ENCODE peak calls at places on chromosomes 11 and 22, in four cellular contexts. One of them, this sample, is unnamed.

GRCh38 chr11:120805960-120806555 is 217.8 kb upstream of the TBCEL start:
- DNase-seq in K562: no peak
- DNase-seq in GM12878: no peak
- DNase-seq in HepG2: no peak
- DNase-seq in this sample: no peak

GRCh38 chr11:94928146-94928995 is 45.0 kb downstream of the CWC15 start:
- DNase-seq in GM12878: no peak
- DNase-seq in K562: no peak
- DNase-seq in HepG2: no peak
- DNase-seq in this sample: no peak

GRCh38 chr11:10866893-10867331 is 9.1 kb upstream of the ZBED5 start:
- DNase-seq in GM12878: no peak
- DNase-seq in K562: peak
- DNase-seq in HepG2: no peak
- DNase-seq in this sample: no peak

GRCh38 chr11:95138448-95138847 is 48.8 kb downstream of the ENDOD1 start:
- DNase-seq in K562: peak
- DNase-seq in GM12878: no peak
- DNase-seq in HepG2: no peak
- DNase-seq in this sample: no peak

GRCh38 chr11:126419801-126420729 is 64.6 kb downstream of the ST3GAL4 start:
- DNase-seq in GM12878: peak
- DNase-seq in K562: peak
- DNase-seq in HepG2: no peak
- DNase-seq in this sample: no peak

GRCh38 chr22:37273126-37273845 is 9.0 kb upstream of the CYTH4 start:
- DNase-seq in K562: peak
- DNase-seq in HepG2: no peak
- DNase-seq in GM12878: no peak
- DNase-seq in this sample: no peak

GRCh38 chr11:119873761-119874421 is 144.9 kb upstream of the NECTIN1 start:
- DNase-seq in GM12878: no peak
- DNase-seq in K562: no peak
- DNase-seq in HepG2: no peak
- DNase-seq in this sample: no peak

GRCh38 chr22:17780116-17780740 is 6.0 kb upstream of the BID start:
- DNase-seq in GM12878: no peak
- DNase-seq in HepG2: no peak
- DNase-seq in K562: no peak
- DNase-seq in this sample: no peak

GRCh38 chr11:30346068-30346688 is 23.3 kb downstream of the ARL14EP start:
- DNase-seq in GM12878: no peak
- DNase-seq in HepG2: peak
- DNase-seq in K562: peak
- DNase-seq in this sample: peak

GRCh38 chr11:2586793-2587131 is 113.0 kb downstream of the KCNQ1OT1 start:
- DNase-seq in K562: no peak
- DNase-seq in GM12878: no peak
- DNase-seq in HepG2: no peak
- DNase-seq in this sample: no peak

GRCh38 chr11:80900265-80900664 is 1459.4 kb upstream of the TENM4 start:
- DNase-seq in K562: no peak
- DNase-seq in GM12878: no peak
- DNase-seq in HepG2: no peak
- DNase-seq in this sample: no peak

GRCh38 chr11:61616443-61616842 is 35.6 kb upstream of the SYT7 start:
- DNase-seq in HepG2: no peak
- DNase-seq in GM12878: no peak
- DNase-seq in K562: no peak
- DNase-seq in this sample: no peak

GRCh38 chr11:86818466-86819282 is 18.3 kb downstream of the PRSS23 start:
- DNase-seq in K562: peak
- DNase-seq in GM12878: peak
- DNase-seq in HepG2: peak
- DNase-seq in this sample: peak

GRCh38 chr11:75557649-75558494 is 4.2 kb upstream of the SERPINH1 start:
- DNase-seq in GM12878: no peak
- DNase-seq in K562: peak
- DNase-seq in HepG2: no peak
- DNase-seq in this sample: no peak

GRCh38 chr11:57162179-57162898 is 19.4 kb upstream of the LRRC55 start:
- DNase-seq in GM12878: no peak
- DNase-seq in K562: no peak
- DNase-seq in HepG2: no peak
- DNase-seq in this sample: no peak

GRCh38 chr22:31550871-31551370 is 54.6 kb downstream of the SFI1 start:
- DNase-seq in K562: no peak
- DNase-seq in HepG2: no peak
- DNase-seq in GM12878: no peak
- DNase-seq in this sample: no peak

GRCh38 chr11:23991140-23991539 is 505.7 kb upstream of the LUZP2 start:
- DNase-seq in HepG2: no peak
- DNase-seq in GM12878: no peak
- DNase-seq in K562: no peak
- DNase-seq in this sample: no peak

GRCh38 chr11:14234446-14234845 is 124.5 kb downstream of the RRAS2 start:
- DNase-seq in K562: no peak
- DNase-seq in GM12878: no peak
- DNase-seq in HepG2: no peak
- DNase-seq in this sample: no peak

GRCh38 chr22:27827586-27828213 is 26.1 kb upstream of the MN1 start:
- DNase-seq in GM12878: no peak
- DNase-seq in K562: no peak
- DNase-seq in HepG2: no peak
- DNase-seq in this sample: no peak

GRCh38 chr11:87391501-87391900 is 353.8 kb downstream of the TMEM135 start:
- DNase-seq in HepG2: no peak
- DNase-seq in GM12878: no peak
- DNase-seq in K562: no peak
- DNase-seq in this sample: no peak

GRCh38 chr11:86081465-86081864 is 12.6 kb upstream of the PICALM start:
- DNase-seq in GM12878: no peak
- DNase-seq in HepG2: no peak
- DNase-seq in K562: no peak
- DNase-seq in this sample: no peak

GRCh38 chr11:37973926-37974325 is 1375.9 kb upstream of the RAG2 start:
- DNase-seq in HepG2: no peak
- DNase-seq in K562: no peak
- DNase-seq in GM12878: no peak
- DNase-seq in this sample: no peak

GRCh38 chr11:118252688-118253087 is 523 bp upstream of the MPZL3 start:
- DNase-seq in K562: no peak
- DNase-seq in GM12878: no peak
- DNase-seq in HepG2: no peak
- DNase-seq in this sample: no peak

GRCh38 chr22:43697894-43698293 is 114.2 kb downstream of the EFCAB6 start:
- DNase-seq in GM12878: no peak
- DNase-seq in K562: no peak
- DNase-seq in HepG2: no peak
- DNase-seq in this sample: no peak

GRCh38 chr11:23570828-23571227 is 710.6 kb upstream of the CCDC179 start:
- DNase-seq in K562: no peak
- DNase-seq in GM12878: no peak
- DNase-seq in HepG2: no peak
- DNase-seq in this sample: no peak

GRCh38 chr11:117839936-117840813 is 15.6 kb upstream of the FXYD2 start:
- DNase-seq in K562: no peak
- DNase-seq in HepG2: no peak
- DNase-seq in GM12878: no peak
- DNase-seq in this sample: no peak

GRCh38 chr11:11463397-11463796 is 110.3 kb upstream of the CSNK2A3 start:
- DNase-seq in HepG2: no peak
- DNase-seq in K562: no peak
- DNase-seq in GM12878: no peak
- DNase-seq in this sample: no peak

GRCh38 chr22:32237905-32238304 is 17.2 kb downstream of the SLC5A4 start:
- DNase-seq in K562: no peak
- DNase-seq in HepG2: no peak
- DNase-seq in GM12878: no peak
- DNase-seq in this sample: no peak

GRCh38 chr11:61551630-61552029 is 29.2 kb downstream of the SYT7 start:
- DNase-seq in HepG2: no peak
- DNase-seq in GM12878: no peak
- DNase-seq in K562: no peak
- DNase-seq in this sample: peak

GRCh38 chr11:86041975-86042378 is 26.9 kb downstream of the PICALM start:
- DNase-seq in HepG2: peak
- DNase-seq in GM12878: peak
- DNase-seq in K562: peak
- DNase-seq in this sample: peak

GRCh38 chr11:80331694-80332093 is 890.9 kb upstream of the TENM4 start:
- DNase-seq in K562: no peak
- DNase-seq in GM12878: no peak
- DNase-seq in HepG2: no peak
- DNase-seq in this sample: no peak

GRCh38 chr11:65432686-65433582 is 10.3 kb downstream of the NEAT1 start:
- DNase-seq in K562: peak
- DNase-seq in HepG2: no peak
- DNase-seq in GM12878: no peak
- DNase-seq in this sample: no peak
- TF ChIP-seq CEBPB in K562: no peak
- TF ChIP-seq CEBPB in HepG2: no peak
- TF ChIP-seq CEBPB in GM12878: no peak
- TF ChIP-seq CEBPB in this sample: no peak

GRCh38 chr11:1531418-1531817 is 40.7 kb downstream of the DUSP8 start:
- DNase-seq in GM12878: no peak
- DNase-seq in HepG2: no peak
- DNase-seq in K562: no peak
- DNase-seq in this sample: no peak
- TF ChIP-seq ZBTB33 in GM12878: no peak
- TF ChIP-seq ZBTB33 in HepG2: no peak
- TF ChIP-seq ZBTB33 in K562: no peak
- TF ChIP-seq ZBTB33 in this sample: no peak

DNA sequence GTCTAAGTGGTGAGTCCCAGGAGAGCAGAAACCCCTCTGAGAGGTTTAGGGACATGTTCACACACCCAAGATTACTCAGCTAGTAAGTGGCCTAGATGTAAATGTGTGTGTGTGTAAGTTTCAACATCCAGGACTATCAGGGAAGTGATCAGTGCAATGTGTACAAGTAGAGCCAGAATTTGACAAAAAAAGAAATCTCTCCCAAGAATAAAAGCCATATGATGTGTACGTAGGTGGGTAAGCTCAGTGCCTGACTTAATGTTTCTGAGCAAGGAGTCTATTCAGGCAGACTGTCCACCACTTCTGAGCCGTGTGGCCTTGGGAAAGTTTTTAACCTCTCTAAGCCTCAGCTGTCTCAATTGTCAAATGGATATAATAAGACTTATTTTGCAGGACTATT is 133.8 kb upstream of the NAV2 start:
- DNase-seq in K562: no peak
- DNase-seq in HepG2: no peak
- DNase-seq in GM12878: no peak
- DNase-seq in this sample: no peak
- TF ChIP-seq CEBPB in K562: no peak
- TF ChIP-seq CEBPB in HepG2: no peak
- TF ChIP-seq CEBPB in GM12878: no peak
- TF ChIP-seq CEBPB in this sample: no peak

GRCh38 chr22:35375031-35375430 is 5.9 kb upstream of the HMOX1 start:
- DNase-seq in HepG2: no peak
- DNase-seq in GM12878: no peak
- DNase-seq in K562: no peak
- DNase-seq in this sample: no peak
- TF ChIP-seq ZBTB33 in HepG2: no peak
- TF ChIP-seq ZBTB33 in GM12878: no peak
- TF ChIP-seq ZBTB33 in K562: no peak
- TF ChIP-seq ZBTB33 in this sample: no peak

DNA sequence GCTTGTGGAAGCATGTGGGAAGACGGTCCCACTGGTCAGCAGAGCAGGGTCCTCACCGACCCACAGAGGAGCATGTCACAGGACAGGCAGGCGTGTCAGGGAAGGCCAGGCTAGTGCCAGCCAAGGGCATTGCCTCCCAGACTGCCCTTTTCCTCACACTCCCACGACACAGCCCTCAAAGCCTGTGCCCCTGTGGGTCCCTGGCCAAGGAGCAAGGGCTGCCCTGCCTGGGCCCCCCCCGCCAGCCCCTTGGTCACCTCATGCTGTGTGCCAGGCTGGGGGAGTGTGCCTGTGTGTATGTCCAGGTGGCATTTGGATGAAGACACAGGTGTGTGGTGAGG is 74.7 kb downstream of the MED15 start:
- DNase-seq in K562: no peak
- DNase-seq in GM12878: no peak
- DNase-seq in HepG2: no peak
- DNase-seq in this sample: no peak
- TF ChIP-seq CEBPB in K562: no peak
- TF ChIP-seq CEBPB in GM12878: no peak
- TF ChIP-seq CEBPB in HepG2: no peak
- TF ChIP-seq CEBPB in this sample: no peak

GRCh38 chr11:59667812-59668187 is 1.0 kb downstream of the PATL1 start:
- DNase-seq in K562: no peak
- DNase-seq in GM12878: no peak
- DNase-seq in HepG2: peak
- DNase-seq in this sample: no peak

GRCh38 chr11:59668950-59669610 is at the start of gene PATL1:
- DNase-seq in K562: peak
- DNase-seq in HepG2: peak
- DNase-seq in GM12878: peak
- DNase-seq in this sample: peak

GRCh38 chr11:59668188-59668949 is 468 bp downstream of the PATL1 start:
- DNase-seq in GM12878: no peak
- DNase-seq in K562: peak
- DNase-seq in HepG2: peak
- DNase-seq in this sample: no peak

GRCh38 chr11:59666969-59667368 is 1.9 kb downstream of the PATL1 start:
- DNase-seq in GM12878: no peak
- DNase-seq in K562: no peak
- DNase-seq in HepG2: no peak
- DNase-seq in this sample: no peak

GRCh38 chr11:59669611-59670009 is 773 bp upstream of the PATL1 start:
- DNase-seq in GM12878: no peak
- DNase-seq in HepG2: no peak
- DNase-seq in K562: no peak
- DNase-seq in this sample: no peak
- TF ChIP-seq ZBTB33 in GM12878: no peak
- TF ChIP-seq ZBTB33 in HepG2: no peak
- TF ChIP-seq ZBTB33 in K562: peak
- TF ChIP-seq ZBTB33 in this sample: no peak

This sample was measured in HCT116.